ENCODE peak calls at places on chromosome 11, in seven cellular contexts. K is Daoy; U is stimulated activated CD8-positive, alpha-beta memory T cell treated with anti-CD3 and anti-CD28 coated beads, Interleukin-12 subunit alpha, Interleukin-12 subunit beta, amount 100 ng/mL, for 1 hour; G is effector CD4-positive, alpha-beta T cell; N is AG04450; O is body of pancreas; R is AG08395. L is an unnamed sample.

GRCh38 chr11:88100161-88100560 is 75.1 kb downstream of the RAB38 start:
- DNase-seq in K (no peak), U (no peak), G (no peak), N (no peak), O (no peak), R (peak), L (no peak)

GRCh38 chr11:88478136-88478785 is 140.7 kb upstream of the CTSC start:
- DNase-seq in K (no peak), U (no peak), G (no peak), N (no peak), O (no peak), R (no peak), L (no peak)

GRCh38 chr11:22725079-22725478 is 58.7 kb downstream of the GAS2 start:
- DNase-seq in K (no peak), U (no peak), G (no peak), N (no peak), O (no peak), R (no peak), L (no peak)

GRCh38 chr11:1653541-1654387 is 24.2 kb downstream of the KRTAP5-5 start:
- DNase-seq in K (no peak), U (no peak), G (no peak), N (no peak), O (no peak), R (no peak), L (no peak)

GRCh38 chr11:3137486-3138177 is 27.5 kb downstream of the OSBPL5 start:
- DNase-seq in K (no peak), U (no peak), G (no peak), N (no peak), O (no peak), R (no peak), L (no peak)

GRCh38 chr11:47378011-47378835 is at the start of gene SPI1:
- DNase-seq in K (no peak), U (no peak), G (no peak), N (no peak), O (no peak), R (no peak), L (no peak)

GRCh38 chr11:74933765-74934164 is 15.1 kb downstream of the XRRA1 start:
- DNase-seq in K (no peak), U (no peak), G (no peak), N (no peak), O (no peak), R (no peak), L (no peak)

GRCh38 chr11:2301631-2302272 is at the start of the genes C11orf21 and TSPAN32:
- DNase-seq in K (peak), U (no peak), G (peak), N (no peak), O (peak), R (no peak), L (peak)

GRCh38 chr11:66022401-66023185 is 3.7 kb downstream of the CATSPER1 start:
- DNase-seq in K (peak), U (peak), G (peak), N (no peak), O (peak), R (peak), L (no peak)

GRCh38 chr11:130872961-130873360 is 43.3 kb downstream of the SNX19 start:
- DNase-seq in K (peak), U (no peak), G (no peak), N (peak), O (no peak), R (peak), L (peak)

GRCh38 chr11:69497221-69497787 is 15.8 kb downstream of the LINC01488 start:
- DNase-seq in K (peak), U (no peak), G (no peak), N (peak), O (peak), R (peak), L (peak)

GRCh38 chr11:100629671-100630070 is 57.4 kb upstream of the ARHGAP42 start:
- DNase-seq in K (peak), U (no peak), G (no peak), N (no peak), O (no peak), R (no peak), L (peak)

GRCh38 chr11:28618426-28618825 is 510.2 kb downstream of the METTL15 start:
- DNase-seq in K (no peak), U (no peak), G (no peak), N (no peak), O (no peak), R (no peak), L (no peak)

L was measured in H4.